ENCODE peak calls at places on chromosome 22, in seven cellular contexts. B, M, X, Q, L, T and D are unnamed samples.
A peak's percentile ranks its signal among the peaks of the same experiment; 100 is the strongest.

GRCh38 chr22:36334081-36334831 is 53.5 kb downstream of the MYH9 start:
- DNase-seq in L (no peak), X (no peak), Q (no peak), M (no peak), B (peak; percentile 25), T (no peak), D (no peak)

GRCh38 chr22:45208993-45209838 is 31.5 kb downstream of the KIAA0930 start:
- DNase-seq in L (no peak), Q (peak; percentile 64), X (peak; percentile 85), B (peak; percentile 57), M (peak; percentile 91), T (peak; percentile 80), D (peak; percentile 77)

GRCh38 chr22:35921777-35922176 is 106.8 kb downstream of the RBFOX2 start:
- DNase-seq in X (peak; percentile 94), B (peak; percentile 53), Q (peak; percentile 93), T (peak; percentile 90), L (peak; percentile 82), M (peak; percentile 90), D (peak; percentile 94)

GRCh38 chr22:50678651-50679521 is 6.3 kb downstream of the SHANK3 start:
- DNase-seq in L (no peak), B (no peak), T (no peak), M (no peak), Q (no peak), X (no peak), D (no peak)

GRCh38 chr22:20937031-20937793 is 20.0 kb downstream of the CRKL start:
- DNase-seq in L (no peak), X (no peak), M (no peak), T (no peak), Q (no peak), B (no peak), D (no peak)

GRCh38 chr22:48517039-48518030 is 1310.3 kb downstream of the BRD1 start:
- DNase-seq in T (no peak), M (no peak), L (no peak), X (no peak), Q (no peak), B (peak; percentile 39), D (no peak)

GRCh38 chr22:30185129-30185528 is 61.4 kb downstream of the LIF start:
- DNase-seq in L (no peak), M (peak; percentile 71), Q (no peak), T (no peak), B (no peak), X (no peak), D (no peak)

GRCh38 chr22:38736257-38736570 is 19.6 kb downstream of the SUN2 start:
- DNase-seq in X (no peak), M (no peak), Q (no peak), T (no peak), B (no peak), L (no peak), D (no peak)

GRCh38 chr22:48561676-48562075 is 1266.0 kb downstream of the BRD1 start:
- DNase-seq in M (no peak), Q (no peak), B (no peak), L (no peak), T (no peak), X (no peak), D (no peak)

GRCh38 chr22:19307872-19308271 is 16.4 kb upstream of the CLTCL1 start:
- DNase-seq in B (no peak), M (no peak), X (no peak), T (no peak), L (no peak), Q (no peak), D (no peak)

GRCh38 chr22:48695251-48695650 is 1132.4 kb downstream of the BRD1 start:
- DNase-seq in T (peak; percentile 68), B (no peak), L (no peak), Q (no peak), M (no peak), X (no peak), D (no peak)

GRCh38 chr22:50575426-50575941 is 2.7 kb downstream of the CPT1B start:
- DNase-seq in M (no peak), Q (no peak), T (no peak), X (no peak), L (no peak), B (no peak), D (no peak)

GRCh38 chr22:27192135-27192900 is 534.9 kb downstream of the MIAT start:
- DNase-seq in T (no peak), Q (peak; percentile 16), B (no peak), X (no peak), M (no peak), L (no peak), D (no peak)

GRCh38 chr22:36725366-36726006 is 21.9 kb upstream of the CACNG2 start:
- DNase-seq in X (no peak), Q (no peak), T (no peak), M (no peak), L (no peak), B (no peak), D (no peak)

GRCh38 chr22:24379536-24379935 is 47.9 kb upstream of the ADORA2A start:
- DNase-seq in B (no peak), Q (no peak), M (peak; percentile 56), L (no peak), T (no peak), X (no peak), D (peak; percentile 65)

GRCh38 chr22:39631381-39631780 is 60.8 kb downstream of the CACNA1I start:
- DNase-seq in M (no peak), X (no peak), B (no peak), L (no peak), Q (no peak), T (no peak), D (no peak)

GRCh38 chr22:49979587-49980264 is 19.2 kb downstream of the PIM3 start:
- DNase-seq in L (no peak), X (peak; percentile 46), T (peak; percentile 19), M (no peak), Q (peak; percentile 65), B (peak; percentile 34), D (peak; percentile 69)

GRCh38 chr22:45179276-45180049 is 15.7 kb downstream of the NUP50 start:
- DNase-seq in Q (no peak), L (no peak), B (no peak), M (no peak), X (no peak), T (no peak), D (no peak)

GRCh38 chr22:31957970-31958594 is 13.7 kb downstream of the YWHAH start:
- DNase-seq in X (no peak), M (no peak), B (no peak), Q (no peak), L (no peak), T (no peak), D (no peak)

GRCh38 chr22:29762263-29762662 is 4.5 kb downstream of the ZMAT5 start:
- DNase-seq in M (no peak), L (no peak), Q (no peak), X (no peak), B (no peak), T (no peak), D (no peak)

GRCh38 chr22:36104988-36105387 is 55.6 kb downstream of the APOL3 start:
- DNase-seq in B (no peak), T (no peak), L (no peak), X (peak; percentile 12), M (peak; percentile 36), Q (no peak), D (peak; percentile 43)

GRCh38 chr22:33867118-33867863 is 53.0 kb downstream of the LARGE1 start:
- DNase-seq in T (peak; percentile 47), X (peak; percentile 76), M (peak; percentile 77), B (no peak), Q (peak; percentile 11), L (no peak), D (peak; percentile 4)

GRCh38 chr22:37560682-37561208 is 465 bp downstream of the CDC42EP1 start:
- DNase-seq in X (peak; percentile 55), Q (peak; percentile 64), B (peak; percentile 62), M (peak; percentile 53), T (peak; percentile 66), L (no peak), D (peak; percentile 84)

GRCh38 chr22:41411021-41411851 is 29.5 kb downstream of the TEF start:
- DNase-seq in M (no peak), L (peak; percentile 93), T (no peak), Q (no peak), X (no peak), B (no peak), D (no peak)
- TF ChIP-seq CTCF in M (no peak), L (no peak), T (no peak), Q (no peak), X (no peak), B (no peak), D (no peak)

GRCh38 chr22:42908082-42908746 is 51.1 kb upstream of the ARFGAP3 start:
- DNase-seq in B (no peak), T (no peak), X (no peak), M (no peak), Q (no peak), L (peak; percentile 48), D (no peak)

GRCh38 chr22:42910221-42910942 is 53.3 kb upstream of the ARFGAP3 start:
- DNase-seq in T (no peak), X (no peak), M (no peak), L (peak; percentile 90), Q (no peak), B (no peak), D (no peak)

GRCh38 chr22:42912049-42912448 is 55.0 kb upstream of the ARFGAP3 start:
- DNase-seq in M (no peak), X (peak; percentile 64), Q (peak; percentile 23), L (no peak), T (no peak), B (no peak), D (no peak)

GRCh38 chr22:42907404-42908081 is 50.5 kb upstream of the ARFGAP3 start:
- DNase-seq in Q (no peak), L (no peak), X (no peak), B (no peak), M (no peak), T (peak; percentile 36), D (peak; percentile 38)

DNA sequence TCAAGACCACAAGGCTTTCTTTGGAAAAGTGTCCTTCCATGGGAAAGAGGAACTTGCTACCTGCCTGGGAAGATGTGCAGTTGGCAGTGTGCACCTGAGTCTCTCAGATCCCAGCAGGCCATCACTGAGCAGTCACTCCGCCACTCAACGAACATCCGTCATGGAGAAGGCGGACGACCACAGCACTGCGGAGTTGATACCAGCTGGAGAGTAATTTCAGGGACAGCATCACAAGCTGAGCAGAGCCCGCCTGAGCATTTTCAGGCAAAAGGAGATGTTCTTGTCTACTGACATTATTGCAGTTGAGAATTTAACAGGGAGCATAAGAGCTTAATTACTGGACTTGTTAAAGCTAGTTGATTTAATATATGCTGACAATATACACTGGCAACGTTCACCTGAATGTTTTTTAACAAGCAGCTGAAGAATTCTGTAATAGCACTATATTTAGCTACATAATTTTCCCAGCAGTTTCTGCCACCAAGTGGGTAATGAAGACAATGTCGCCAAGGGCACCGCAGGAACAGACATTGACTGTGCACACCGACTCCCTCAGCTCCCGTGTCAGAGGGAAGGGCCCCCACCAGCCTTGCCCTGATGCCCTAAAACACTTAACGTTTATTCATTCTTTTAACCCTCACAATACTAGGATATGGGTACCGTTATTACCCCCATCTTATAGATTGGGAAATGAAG is 52.4 kb upstream of the ARFGAP3 start:
- DNase-seq in M (no peak), L (no peak), X (no peak), Q (no peak), B (no peak), T (no peak), D (no peak)
- TF ChIP-seq CTCF in M (no peak), L (no peak), X (no peak), Q (no peak), B (no peak), T (no peak), D (no peak)

GRCh38 chr22:17060126-17060525 is 24.7 kb upstream of the IL17RA start:
- DNase-seq in L (no peak), T (no peak), X (no peak), M (no peak), B (no peak), Q (no peak), D (no peak)
- TF ChIP-seq CTCF in L (no peak), T (no peak), X (no peak), M (no peak), B (no peak), Q (no peak), D (no peak)

GRCh38 chr22:46386312-46386711 is 50.8 kb downstream of the TRMU start:
- DNase-seq in Q (no peak), T (no peak), B (no peak), X (no peak), L (no peak), M (no peak), D (no peak)
- TF ChIP-seq CTCF in Q (no peak), T (no peak), B (peak; percentile 28), X (no peak), L (no peak), M (no peak), D (no peak)